ENCODE peak calls at places on chromosome 21, in seven cellular contexts. F, N, R, H, U, P and E are unnamed samples.

GRCh38 chr21:31264574-31264973 is 79.5 kb downstream of the TIAM1 start:
- DNase-seq in U (no peak), N (no peak), R (no peak), F (no peak), P (no peak), H (no peak), E (no peak)

GRCh38 chr21:46297311-46298082 is 11.4 kb downstream of the YBEY start:
- DNase-seq in F (no peak), H (no peak), U (no peak), R (no peak), P (no peak), N (no peak), E (no peak)

GRCh38 chr21:35190201-35190701 is 141.1 kb upstream of the RUNX1 start:
- DNase-seq in P (no peak), H (no peak), F (no peak), N (no peak), R (no peak), U (peak), E (no peak)

GRCh38 chr21:41958886-41959563 is 5.2 kb upstream of the C2CD2 start:
- DNase-seq in N (no peak), R (no peak), P (peak), F (no peak), U (no peak), H (no peak), E (no peak)

GRCh38 chr21:32209580-32209979 is 69.3 kb downstream of the MIS18A start:
- DNase-seq in N (no peak), H (no peak), P (no peak), F (no peak), R (no peak), U (no peak), E (no peak)

GRCh38 chr21:15495965-15496364 is 233.8 kb upstream of the USP25 start:
- DNase-seq in N (no peak), H (no peak), F (no peak), P (no peak), R (no peak), U (peak), E (no peak)

GRCh38 chr21:19290328-19290727 is 886.7 kb upstream of the TMPRSS15 start:
- DNase-seq in U (no peak), N (no peak), H (no peak), P (no peak), F (no peak), R (no peak), E (no peak)

GRCh38 chr21:38768385-38769071 is 37.2 kb upstream of the ETS2 start:
- DNase-seq in U (peak), R (peak), H (peak), P (peak), F (peak), N (peak), E (no peak)

GRCh38 chr21:43632373-43632905 is 26.8 kb downstream of the HSF2BP start:
- DNase-seq in N (no peak), U (peak), P (no peak), F (no peak), R (no peak), H (no peak), E (no peak)

GRCh38 chr21:42243026-42243425 is 24.1 kb downstream of the ABCG1 start:
- DNase-seq in N (no peak), P (no peak), R (no peak), H (no peak), F (no peak), U (no peak), E (no peak)

GRCh38 chr21:17610862-17611261 is 1.8 kb downstream of the BTG3 start:
- DNase-seq in F (no peak), N (no peak), U (no peak), P (no peak), R (no peak), H (peak), E (peak)

GRCh38 chr21:34864370-34865209 is 184.5 kb downstream of the RUNX1 start:
- DNase-seq in U (no peak), R (no peak), F (no peak), N (no peak), P (no peak), H (no peak), E (no peak)

GRCh38 chr21:25970254-25970930 is 200.2 kb downstream of the APP start:
- DNase-seq in P (no peak), R (no peak), N (no peak), F (no peak), U (no peak), H (no peak), E (no peak)

GRCh38 chr21:44024895-44025353 is 12.8 kb downstream of the TRAPPC10 start:
- DNase-seq in P (peak), U (peak), F (no peak), R (no peak), H (no peak), N (no peak), E (peak)

GRCh38 chr21:18493420-18493819 is 89.8 kb upstream of the TMPRSS15 start:
- DNase-seq in H (no peak), P (peak), U (peak), F (no peak), R (no peak), N (no peak), E (no peak)

GRCh38 chr21:32475162-32475812 is 62.8 kb downstream of the EVA1C start:
- DNase-seq in H (no peak), P (no peak), U (no peak), R (no peak), N (no peak), F (no peak), E (no peak)

GRCh38 chr21:39006653-39007417 is 176.4 kb downstream of the PSMG1 start:
- DNase-seq in P (no peak), R (no peak), U (no peak), H (no peak), F (no peak), N (no peak), E (no peak)

GRCh38 chr21:34775793-34776192 is 107.0 kb downstream of the CLIC6 start:
- DNase-seq in H (no peak), U (peak), N (no peak), P (peak), R (no peak), F (no peak), E (no peak)